ENCODE peak calls at places on chromosomes 1 and 21, in four cellular contexts. One of them, this sample, is unnamed.

GRCh38 chr1:234570741-234571140 is 39.2 kb downstream of the IRF2BP2 start:
- DNase-seq in GM12878: no peak
- DNase-seq in A549: no peak
- DNase-seq in fibroblast of pulmonary artery: no peak
- DNase-seq in this sample: no peak

GRCh38 chr1:234773936-234774677 is 164.1 kb upstream of the IRF2BP2 start:
- DNase-seq in GM12878: no peak
- DNase-seq in A549: no peak
- DNase-seq in fibroblast of pulmonary artery: no peak
- DNase-seq in this sample: no peak

GRCh38 chr1:203435628-203436027 is 40.0 kb upstream of the PRELP start:
- DNase-seq in GM12878: no peak
- DNase-seq in A549: no peak
- DNase-seq in fibroblast of pulmonary artery: no peak
- DNase-seq in this sample: no peak

GRCh38 chr1:225855503-225856285 is 26.5 kb downstream of the TMEM63A start:
- DNase-seq in GM12878: no peak
- DNase-seq in A549: no peak
- DNase-seq in fibroblast of pulmonary artery: no peak
- DNase-seq in this sample: no peak

GRCh38 chr21:45499970-45500575 is 42.2 kb downstream of the SLC19A1 start:
- DNase-seq in GM12878: no peak
- DNase-seq in A549: no peak
- DNase-seq in fibroblast of pulmonary artery: no peak
- DNase-seq in this sample: no peak

GRCh38 chr1:152325111-152325510 is at the start of gene FLG:
- DNase-seq in GM12878: no peak
- DNase-seq in A549: no peak
- DNase-seq in fibroblast of pulmonary artery: no peak
- DNase-seq in this sample: no peak

GRCh38 chr1:46072975-46073374 is 59.5 kb downstream of the PIK3R3 start:
- DNase-seq in GM12878: no peak
- DNase-seq in A549: no peak
- DNase-seq in fibroblast of pulmonary artery: no peak
- DNase-seq in this sample: no peak

GRCh38 chr1:105730701-105731100 is 1325.8 kb upstream of the PRMT6 start:
- DNase-seq in GM12878: no peak
- DNase-seq in A549: no peak
- DNase-seq in fibroblast of pulmonary artery: no peak
- DNase-seq in this sample: no peak

GRCh38 chr1:58065520-58065919 is 481.0 kb downstream of the OMA1 start:
- DNase-seq in GM12878: no peak
- DNase-seq in A549: no peak
- DNase-seq in fibroblast of pulmonary artery: no peak
- DNase-seq in this sample: no peak

GRCh38 chr1:165637427-165637826 is 6.4 kb downstream of the MGST3 start:
- DNase-seq in GM12878: no peak
- DNase-seq in A549: no peak
- DNase-seq in fibroblast of pulmonary artery: peak; percentile 97
- DNase-seq in this sample: peak; percentile 53

GRCh38 chr1:109392788-109393580 is 4.7 kb downstream of the SORT1 start:
- DNase-seq in GM12878: no peak
- DNase-seq in A549: no peak
- DNase-seq in fibroblast of pulmonary artery: peak; percentile 65
- DNase-seq in this sample: peak; percentile 71

GRCh38 chr1:111323231-111323630 is 32.6 kb downstream of the CHIA start:
- DNase-seq in GM12878: no peak
- DNase-seq in A549: no peak
- DNase-seq in fibroblast of pulmonary artery: no peak
- DNase-seq in this sample: no peak

GRCh38 chr1:170576980-170577379 is 45.0 kb downstream of the GORAB start:
- DNase-seq in GM12878: no peak
- DNase-seq in A549: no peak
- DNase-seq in fibroblast of pulmonary artery: no peak
- DNase-seq in this sample: no peak

GRCh38 chr1:231590453-231591198 is 36.0 kb upstream of the DISC1 start:
- DNase-seq in GM12878: no peak
- DNase-seq in A549: peak; percentile 35
- DNase-seq in fibroblast of pulmonary artery: peak; percentile 82
- DNase-seq in this sample: peak; percentile 76

GRCh38 chr1:53121319-53122172 is 20.9 kb downstream of the SLC1A7 start:
- DNase-seq in GM12878: no peak
- DNase-seq in A549: no peak
- DNase-seq in fibroblast of pulmonary artery: peak; percentile 61
- DNase-seq in this sample: peak; percentile 81

GRCh38 chr1:3377166-3377565 is 77.3 kb upstream of the ARHGEF16 start:
- DNase-seq in GM12878: no peak
- DNase-seq in A549: no peak
- DNase-seq in fibroblast of pulmonary artery: no peak
- DNase-seq in this sample: no peak

GRCh38 chr1:118291686-118292085 is 106.7 kb upstream of the SPAG17 start:
- DNase-seq in GM12878: no peak
- DNase-seq in A549: no peak
- DNase-seq in fibroblast of pulmonary artery: no peak
- DNase-seq in this sample: no peak

GRCh38 chr1:233244183-233244582 is 51.3 kb downstream of the PCNX2 start:
- DNase-seq in GM12878: no peak
- DNase-seq in A549: peak; percentile 35
- DNase-seq in fibroblast of pulmonary artery: peak; percentile 30
- DNase-seq in this sample: no peak

GRCh38 chr1:179929955-179930798 is 24.4 kb upstream of the CEP350 start:
- DNase-seq in GM12878: no peak
- DNase-seq in A549: no peak
- DNase-seq in fibroblast of pulmonary artery: peak; percentile 7
- DNase-seq in this sample: no peak

GRCh38 chr1:93980320-93980744 is 71.1 kb upstream of the GCLM start:
- DNase-seq in GM12878: no peak
- DNase-seq in A549: peak; percentile 18
- DNase-seq in fibroblast of pulmonary artery: no peak
- DNase-seq in this sample: no peak
- TF ChIP-seq CTCF in GM12878: peak; percentile 28
- TF ChIP-seq CTCF in A549: peak; percentile 12
- TF ChIP-seq CTCF in fibroblast of pulmonary artery: peak; percentile 39
- TF ChIP-seq CTCF in this sample: peak; percentile 43

GRCh38 chr1:244601336-244601735 is 51.6 kb upstream of the DESI2 start:
- DNase-seq in GM12878: no peak
- DNase-seq in A549: no peak
- DNase-seq in fibroblast of pulmonary artery: no peak
- DNase-seq in this sample: no peak

GRCh38 chr1:244598611-244599010 is 54.3 kb upstream of the DESI2 start:
- DNase-seq in GM12878: no peak
- DNase-seq in A549: no peak
- DNase-seq in fibroblast of pulmonary artery: no peak
- DNase-seq in this sample: no peak

GRCh38 chr1:244603498-244603897 is 49.4 kb upstream of the DESI2 start:
- DNase-seq in GM12878: no peak
- DNase-seq in A549: no peak
- DNase-seq in fibroblast of pulmonary artery: peak; percentile 60
- DNase-seq in this sample: peak; percentile 38

GRCh38 chr1:244605835-244606234 is 47.1 kb upstream of the DESI2 start:
- DNase-seq in GM12878: no peak
- DNase-seq in A549: no peak
- DNase-seq in fibroblast of pulmonary artery: no peak
- DNase-seq in this sample: no peak

GRCh38 chr1:244599937-244600350 is 53.0 kb upstream of the DESI2 start:
- DNase-seq in GM12878: peak; percentile 40
- DNase-seq in A549: peak; percentile 72
- DNase-seq in fibroblast of pulmonary artery: peak; percentile 97
- DNase-seq in this sample: peak; percentile 97
- H3K4me3 ChIP-seq in GM12878: no peak overlapping the region
- H3K4me3 ChIP-seq in A549: peak overlapping the region; percentile 12
- H3K4me3 ChIP-seq in fibroblast of pulmonary artery: peak overlapping the region; percentile 48
- H3K4me3 ChIP-seq in this sample: peak overlapping the region; percentile 38

DNA sequence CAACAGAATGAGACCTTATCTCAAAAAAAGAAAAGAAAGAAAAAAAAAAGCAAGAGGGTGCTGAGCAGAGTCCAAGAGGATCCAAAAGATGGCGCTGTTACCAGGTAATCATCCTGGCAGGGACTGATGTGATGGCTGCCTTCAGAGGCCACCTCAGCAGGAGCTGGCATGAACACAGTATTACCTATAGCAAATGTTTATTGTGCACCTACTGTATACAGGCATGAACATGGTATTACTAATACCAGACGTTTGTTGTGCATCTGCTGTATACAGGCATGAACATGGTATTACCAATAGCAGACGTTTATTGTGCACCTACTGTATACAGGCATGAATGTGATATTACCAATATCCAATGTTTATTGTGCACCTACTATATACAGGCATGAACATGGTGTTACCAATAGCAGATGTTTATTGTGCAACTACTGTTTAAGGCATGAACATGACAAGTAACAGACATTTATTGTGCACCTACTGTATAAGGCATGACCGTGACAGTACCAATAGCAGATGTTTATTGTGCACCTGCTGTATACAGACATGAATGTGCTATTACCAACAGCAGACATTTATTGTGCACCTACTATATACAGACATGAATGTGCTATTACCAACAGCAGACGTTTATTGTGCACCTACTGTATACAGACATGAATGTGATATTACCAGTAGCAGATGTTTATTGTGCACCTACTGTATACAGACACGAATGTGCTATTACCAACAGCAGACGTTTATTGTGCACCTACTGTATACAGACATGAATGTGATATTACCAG is 115.1 kb upstream of the TMEM51 start:
- DNase-seq in GM12878: no peak
- DNase-seq in A549: no peak
- DNase-seq in fibroblast of pulmonary artery: peak; percentile 39
- DNase-seq in this sample: peak; percentile 21
- TF ChIP-seq CTCF in GM12878: peak; percentile 42
- TF ChIP-seq CTCF in A549: peak; percentile 43
- TF ChIP-seq CTCF in fibroblast of pulmonary artery: peak; percentile 43
- TF ChIP-seq CTCF in this sample: peak; percentile 41

GRCh38 chr1:78649628-78650027 is at the start of gene IFI44:
- DNase-seq in GM12878: peak; percentile 75
- DNase-seq in A549: no peak
- DNase-seq in fibroblast of pulmonary artery: peak; percentile 92
- DNase-seq in this sample: peak; percentile 87

GRCh38 chr1:78647238-78647637 is 2.4 kb upstream of the IFI44 start:
- DNase-seq in GM12878: no peak
- DNase-seq in A549: no peak
- DNase-seq in fibroblast of pulmonary artery: no peak
- DNase-seq in this sample: no peak

GRCh38 chr1:78652019-78652560 is 2.5 kb downstream of the IFI44 start:
- DNase-seq in GM12878: no peak
- DNase-seq in A549: no peak
- DNase-seq in fibroblast of pulmonary artery: no peak
- DNase-seq in this sample: no peak

GRCh38 chr1:78650114-78650513 is 483 bp downstream of the IFI44 start:
- DNase-seq in GM12878: no peak
- DNase-seq in A549: no peak
- DNase-seq in fibroblast of pulmonary artery: peak; percentile 17
- DNase-seq in this sample: peak; percentile 11

DNA sequence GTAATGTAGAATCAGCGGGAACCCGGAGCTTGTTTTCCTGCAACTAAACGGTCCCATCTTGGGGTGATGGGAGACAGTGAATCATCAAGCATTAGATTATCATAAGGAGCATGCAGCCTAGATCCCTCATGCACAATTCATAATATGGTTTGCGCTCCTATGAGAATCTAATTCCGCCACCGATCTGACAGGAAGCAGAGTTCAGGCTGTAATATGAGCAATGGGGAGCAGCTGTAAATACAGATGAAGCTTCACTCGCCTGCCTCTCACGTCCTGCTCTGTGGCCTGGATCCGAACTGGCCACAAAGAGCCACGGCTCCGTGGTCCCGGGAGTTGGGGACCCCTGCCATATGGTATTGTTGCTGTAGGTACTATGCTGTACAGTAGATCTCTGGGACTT is 1.6 kb downstream of the IFI44 start:
- DNase-seq in GM12878: no peak
- DNase-seq in A549: no peak
- DNase-seq in fibroblast of pulmonary artery: peak; percentile 1
- DNase-seq in this sample: peak; percentile 23
- H3K4me3 ChIP-seq in GM12878: peak overlapping the region; percentile 95
- H3K4me3 ChIP-seq in A549: no peak overlapping the region
- H3K4me3 ChIP-seq in fibroblast of pulmonary artery: no peak overlapping the region
- H3K4me3 ChIP-seq in this sample: peak overlapping the region; percentile 7

GRCh38 chr1:23848673-23849616 is 19.1 kb downstream of the FUCA1 start:
- DNase-seq in GM12878: no peak
- DNase-seq in A549: no peak
- DNase-seq in fibroblast of pulmonary artery: no peak
- DNase-seq in this sample: no peak

DNA sequence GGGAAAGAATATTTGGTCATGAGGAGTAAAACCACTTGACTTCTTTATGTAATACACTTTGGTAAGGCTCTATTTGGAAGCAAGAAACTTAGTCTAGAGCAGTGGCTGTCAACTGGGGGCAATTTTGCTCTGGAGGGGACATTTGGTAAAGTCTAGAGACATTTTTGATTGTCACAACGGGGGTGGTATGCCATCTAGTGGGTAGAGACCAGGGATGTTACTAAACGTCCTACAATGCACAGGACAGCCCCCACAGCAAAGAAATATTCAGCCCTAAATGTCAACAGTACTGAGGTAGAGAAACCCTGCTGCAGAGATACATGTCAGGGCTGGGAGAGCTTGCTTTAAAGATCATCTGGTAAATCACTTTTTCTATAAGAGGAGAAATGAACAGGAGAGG is 13.5 kb downstream of the FUCA1 start:
- DNase-seq in GM12878: no peak
- DNase-seq in A549: no peak
- DNase-seq in fibroblast of pulmonary artery: peak; percentile 27
- DNase-seq in this sample: no peak
- TF ChIP-seq CTCF in GM12878: peak; percentile 20
- TF ChIP-seq CTCF in A549: peak; percentile 43
- TF ChIP-seq CTCF in fibroblast of pulmonary artery: peak; percentile 35
- TF ChIP-seq CTCF in this sample: peak; percentile 7